ENCODE peak calls at places on chromosomes 3 and 15, in nine cellular contexts. W is A549, S is GM12878, Q is HepG2, C is endothelial cell of umbilical vein, Y is K562, V is NB4, A is H1, L is SK-N-SH. D is an unnamed sample.

GRCh38 chr3:56917740-56918568 is 116.2 kb upstream of the ARHGEF3 start:
- DNase-seq in W (no peak), S (peak), Q (no peak), C (peak), Y (no peak), V (peak), A (no peak), L (no peak), D (no peak)

GRCh38 chr3:61250784-61251173 is 473 bp downstream of the FHIT start:
- DNase-seq in W (peak), S (peak), Q (peak), C (no peak), Y (peak), V (peak), A (peak), L (peak), D (peak)

GRCh38 chr3:186097663-186098451 is 11.0 kb downstream of the ETV5 start:
- DNase-seq in W (peak), S (no peak), Q (peak), C (peak), Y (peak), V (no peak), A (peak), L (peak), D (peak)

GRCh38 chr15:70479056-70479455 is 284.3 kb downstream of the UACA start:
- DNase-seq in W (no peak), S (no peak), Q (no peak), C (no peak), Y (no peak), V (peak), A (no peak), L (no peak), D (no peak)

GRCh38 chr3:10192953-10193691 is 28.4 kb downstream of the IRAK2 start:
- DNase-seq in W (peak), S (peak), Q (peak), C (peak), Y (no peak), V (peak), A (no peak), L (peak), D (no peak)

GRCh38 chr3:16828815-16829214 is 55.9 kb upstream of the PLCL2 start:
- DNase-seq in W (peak), S (no peak), Q (no peak), C (peak), Y (peak), V (peak), A (peak), L (no peak), D (peak)

GRCh38 chr3:197168606-197169005 is 129.8 kb downstream of the DLG1 start:
- DNase-seq in W (peak), S (no peak), Q (no peak), C (peak), Y (no peak), V (no peak), A (no peak), L (peak), D (no peak)

GRCh38 chr3:97720417-97720816 is 44.1 kb upstream of the ARL6 start:
- DNase-seq in W (no peak), S (no peak), Q (no peak), C (no peak), Y (no peak), V (no peak), A (no peak), L (no peak), D (no peak)

GRCh38 chr3:63662500-63662899 is 10.0 kb downstream of the SNTN start:
- DNase-seq in W (no peak), S (no peak), Q (peak), C (no peak), Y (no peak), V (no peak), A (no peak), L (no peak), D (no peak)

GRCh38 chr15:69400850-69401249 is 13.3 kb upstream of the KIF23 start:
- DNase-seq in W (no peak), S (no peak), Q (no peak), C (no peak), Y (no peak), V (no peak), A (no peak), L (no peak), D (no peak)

GRCh38 chr3:122258757-122259371 is 66.2 kb upstream of the CSTA start:
- DNase-seq in W (peak), S (peak), Q (peak), C (peak), Y (peak), V (peak), A (peak), L (peak), D (peak)

GRCh38 chr3:142275856-142276255 is 50.5 kb upstream of the GK5 start:
- DNase-seq in W (no peak), S (no peak), Q (no peak), C (no peak), Y (no peak), V (peak), A (no peak), L (no peak), D (no peak)

GRCh38 chr3:121834079-121834730 is 655 bp downstream of the IQCB1 start:
- DNase-seq in W (no peak), S (no peak), Q (peak), C (peak), Y (peak), V (peak), A (no peak), L (no peak), D (no peak)

GRCh38 chr3:124812291-124813265 is 74.6 kb downstream of the ITGB5 start:
- DNase-seq in W (peak), S (no peak), Q (peak), C (peak), Y (peak), V (peak), A (no peak), L (no peak), D (peak)

DNA sequence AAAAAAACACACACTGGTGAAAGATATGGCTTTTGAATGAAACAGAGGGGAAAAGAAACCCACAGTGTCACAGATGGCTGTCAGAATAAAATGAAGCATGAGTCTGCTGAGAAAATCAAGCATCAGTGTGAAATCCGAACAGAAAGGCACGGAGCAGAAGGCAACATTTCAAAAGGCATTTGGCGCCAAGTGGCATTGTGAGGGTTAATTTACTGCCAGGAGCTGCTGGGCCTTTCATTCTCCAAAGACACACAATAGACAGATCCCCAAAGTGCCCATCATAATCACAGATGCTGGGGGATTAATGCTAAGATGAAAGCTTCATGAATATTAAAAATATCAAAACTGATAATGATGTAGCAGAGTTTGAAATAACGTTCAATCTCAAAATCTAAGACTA is 589.3 kb downstream of the ROBO1 start:
- DNase-seq in W (no peak), S (no peak), Q (no peak), C (no peak), Y (no peak), V (no peak), A (no peak), L (no peak), D (no peak)
- TF ChIP-seq MAX in W (no peak), S (no peak), Q (no peak), C (no peak), Y (no peak), V (no peak), A (no peak), L (no peak), D (no peak)

GRCh38 chr3:114900908-114901307 is 246.2 kb downstream of the ZBTB20 start:
- DNase-seq in W (no peak), S (no peak), Q (no peak), C (no peak), Y (no peak), V (no peak), A (no peak), L (no peak), D (no peak)
- H3K4me3 ChIP-seq in W (peak), S (no peak), Q (peak), C (no peak), Y (no peak), V (no peak), A (no peak), L (no peak), D (no peak)

GRCh38 chr3:45026038-45026437 is at the start of gene CLEC3B:
- DNase-seq in W (no peak), S (no peak), Q (no peak), C (peak), Y (no peak), V (no peak), A (no peak), L (no peak), D (no peak)
- TF ChIP-seq MAX in W (no peak), S (no peak), Q (no peak), C (no peak), Y (no peak), V (no peak), A (no peak), L (no peak), D (no peak)

GRCh38 chr15:25668901-25669300 is 194.2 kb downstream of the ATP10A start:
- DNase-seq in W (no peak), S (no peak), Q (no peak), C (no peak), Y (no peak), V (no peak), A (no peak), L (no peak), D (no peak)

GRCh38 chr15:25671132-25671531 is 192.0 kb downstream of the ATP10A start:
- DNase-seq in W (no peak), S (no peak), Q (no peak), C (no peak), Y (no peak), V (no peak), A (no peak), L (no peak), D (no peak)

GRCh38 chr15:25667829-25668228 is 195.3 kb downstream of the ATP10A start:
- DNase-seq in W (no peak), S (no peak), Q (no peak), C (no peak), Y (no peak), V (no peak), A (no peak), L (no peak), D (no peak)

GRCh38 chr15:25668236-25668635 is 194.9 kb downstream of the ATP10A start:
- DNase-seq in W (no peak), S (no peak), Q (no peak), C (no peak), Y (no peak), V (no peak), A (no peak), L (no peak), D (no peak)

DNA sequence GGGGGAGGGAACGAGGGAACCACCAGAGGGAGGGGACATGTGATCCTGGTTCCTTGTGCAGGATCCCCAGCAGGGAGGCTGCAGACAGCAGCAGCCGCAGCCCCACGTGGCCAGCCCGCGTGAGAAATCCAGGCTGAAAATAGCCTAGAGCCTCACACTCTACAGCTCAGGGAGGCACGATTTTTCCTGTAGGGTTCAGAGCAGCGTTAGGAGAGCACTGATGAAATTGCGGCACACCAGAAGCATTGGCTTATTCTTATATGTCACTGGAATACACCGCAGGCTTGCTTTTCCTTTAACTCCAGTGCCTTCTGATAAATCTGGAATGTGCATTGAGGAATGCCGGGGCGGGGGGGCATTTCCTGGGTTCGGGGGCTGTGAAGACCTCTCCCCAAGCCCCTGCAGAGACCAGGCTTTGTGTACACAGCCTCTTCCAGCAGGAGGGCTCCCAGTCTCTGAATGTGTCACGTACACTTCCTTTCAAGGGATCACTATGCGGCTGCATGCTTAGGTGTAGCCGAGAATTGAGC is 193.0 kb downstream of the ATP10A start:
- DNase-seq in W (peak), S (no peak), Q (no peak), C (no peak), Y (no peak), V (no peak), A (peak), L (peak), D (no peak)
- H3K4me3 ChIP-seq in W (no peak), S (no peak), Q (no peak), C (no peak), Y (no peak), V (no peak), A (peak), L (no peak), D (no peak)

DNA sequence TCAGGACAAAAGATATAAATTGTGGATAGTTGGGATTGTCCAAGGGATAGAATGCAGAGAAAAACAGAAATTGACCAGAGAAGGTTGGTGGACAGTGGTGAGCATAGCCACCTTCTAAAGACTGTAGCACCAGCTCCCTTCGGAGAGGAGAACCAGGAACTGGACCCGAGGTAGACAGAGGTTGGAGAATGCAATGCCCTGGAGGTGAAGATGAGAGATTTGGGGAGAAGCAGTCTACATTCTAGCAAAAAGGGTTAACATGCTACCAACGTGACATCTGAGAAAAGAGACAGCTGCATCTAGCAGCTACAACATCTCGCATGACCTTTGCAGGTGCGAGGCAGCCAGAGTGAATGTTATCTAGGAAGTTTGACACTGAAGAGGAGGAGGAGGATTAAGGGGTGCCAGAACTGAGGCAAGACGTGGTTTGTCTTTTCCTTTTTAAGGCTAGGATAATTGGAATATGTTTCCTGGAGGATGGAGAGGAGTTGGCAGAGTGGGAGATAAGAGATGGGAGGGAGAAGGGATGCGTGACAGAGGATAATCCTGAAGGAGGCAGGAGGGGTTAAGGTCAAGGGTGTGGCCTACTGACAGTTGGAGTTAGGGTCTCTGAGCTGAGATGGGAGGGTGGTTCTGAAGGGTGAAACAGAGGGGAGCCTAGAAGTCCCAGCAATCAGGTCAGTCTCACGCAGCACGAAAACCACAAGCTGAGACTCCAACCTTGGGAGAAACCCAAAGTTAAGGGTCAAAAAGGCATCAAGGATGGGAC is 103.7 kb upstream of the NR2E3 start:
- DNase-seq in W (no peak), S (no peak), Q (no peak), C (no peak), Y (no peak), V (no peak), A (no peak), L (no peak), D (no peak)
- TF ChIP-seq MAX in W (no peak), S (no peak), Q (no peak), C (no peak), Y (no peak), V (no peak), A (no peak), L (no peak), D (no peak)

DNA sequence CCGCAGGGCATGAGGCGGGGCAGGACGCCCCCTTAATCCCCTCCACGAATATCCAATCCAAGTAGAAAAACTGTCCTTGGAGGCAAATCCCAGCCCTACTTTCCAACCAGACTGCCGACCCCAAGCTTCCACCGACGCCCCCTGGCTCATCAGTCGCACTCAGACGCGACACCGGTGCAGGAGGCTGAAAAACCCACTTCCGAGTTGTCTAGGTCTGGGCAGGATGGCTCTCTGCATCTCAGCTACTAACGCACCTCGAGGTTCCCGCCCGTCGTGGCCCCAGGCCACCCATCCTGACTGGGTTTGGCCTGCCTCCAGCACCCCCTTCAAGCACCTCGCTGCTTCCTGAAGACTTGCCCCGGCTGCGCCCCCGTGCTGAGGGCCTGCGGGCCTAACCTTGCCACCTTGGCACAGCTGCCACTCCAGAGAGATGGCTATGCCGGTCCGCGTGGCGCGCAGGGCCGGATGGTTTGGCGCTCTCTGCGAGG is 15.5 kb downstream of the RGMA start:
- DNase-seq in W (no peak), S (no peak), Q (no peak), C (no peak), Y (no peak), V (no peak), A (peak), L (no peak), D (no peak)
- H3K4me3 ChIP-seq in W (peak), S (no peak), Q (no peak), C (no peak), Y (no peak), V (no peak), A (peak), L (peak), D (peak)

DNA sequence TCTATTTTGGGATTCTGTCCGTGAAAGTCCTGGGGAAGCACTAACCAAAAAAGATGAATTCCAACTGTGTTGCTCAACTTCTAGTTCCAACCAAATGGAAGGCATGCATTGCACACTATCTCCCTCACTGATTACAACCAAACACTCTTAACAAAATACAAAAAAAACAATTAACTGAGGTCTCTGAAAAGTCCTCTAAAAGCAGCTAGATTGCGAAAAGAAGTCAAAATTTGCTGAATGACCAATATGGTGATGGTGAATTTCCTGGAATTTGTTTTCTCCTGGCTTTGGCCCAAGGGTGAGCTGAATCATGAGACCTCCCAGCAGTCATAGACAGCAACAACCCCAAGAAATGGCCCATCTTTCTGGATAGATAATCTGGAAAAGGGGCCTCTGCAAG is 28.3 kb downstream of the CYP19A1 start:
- DNase-seq in W (no peak), S (no peak), Q (no peak), C (no peak), Y (no peak), V (no peak), A (no peak), L (no peak), D (no peak)
- TF ChIP-seq MAX in W (no peak), S (no peak), Q (no peak), C (no peak), Y (no peak), V (no peak), A (no peak), L (no peak), D (no peak)

DNA sequence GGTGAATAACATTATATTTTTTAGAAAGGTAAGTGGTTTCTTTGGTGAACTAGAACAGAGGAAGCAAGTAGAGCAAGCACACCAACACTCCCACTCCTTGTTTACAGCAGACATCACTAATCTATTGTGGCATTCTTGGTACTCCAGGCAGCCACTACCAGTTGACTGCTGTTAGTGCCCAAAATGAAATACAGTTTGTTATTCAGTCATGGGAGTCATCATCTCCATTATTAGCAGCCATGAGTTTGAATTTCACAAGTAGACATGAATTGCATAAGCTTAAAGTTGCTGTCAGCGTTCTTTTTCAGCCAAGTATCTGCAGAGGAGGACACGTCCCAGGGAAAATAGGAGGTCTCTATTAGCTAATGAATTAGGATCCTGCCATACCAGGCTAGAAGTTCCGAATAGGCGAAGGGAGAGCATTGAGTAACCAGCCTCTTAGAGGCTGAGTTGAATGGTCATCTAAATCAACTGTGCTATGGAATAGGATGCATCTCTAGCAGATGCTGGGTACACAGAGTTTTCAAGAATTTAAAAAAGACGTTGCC is 252.7 kb upstream of the ICE2 start:
- DNase-seq in W (no peak), S (no peak), Q (no peak), C (no peak), Y (no peak), V (no peak), A (no peak), L (no peak), D (no peak)
- H3K4me3 ChIP-seq in W (no peak), S (no peak), Q (no peak), C (no peak), Y (no peak), V (no peak), A (no peak), L (no peak), D (no peak)

D was measured in HCT116.